ENCODE peak calls at places on chromosome 10, in four cellular contexts. H is H1, M is tibial artery, G is neural progenitor cell. Y is an unnamed sample.

GRCh38 chr10:97726636-97727178 is 10.2 kb upstream of the ZFYVE27 start:
- DNase-seq in M (no peak), G (peak), H (no peak), Y (no peak)

GRCh38 chr10:26441491-26442214 is 3.5 kb downstream of the APBB1IP start:
- DNase-seq in M (no peak), G (no peak), H (no peak), Y (no peak)

GRCh38 chr10:34319197-34319846 is 495.8 kb downstream of the PARD3 start:
- DNase-seq in G (no peak), M (no peak), H (no peak), Y (no peak)

GRCh38 chr10:132837905-132838304 is 52.0 kb upstream of the NKX6-2 start:
- DNase-seq in G (no peak), H (no peak), M (no peak), Y (no peak)

GRCh38 chr10:22623624-22624263 is 90.6 kb downstream of the PIP4K2A start:
- DNase-seq in G (no peak), H (no peak), M (no peak), Y (no peak)

GRCh38 chr10:25972631-25973030 is 38.6 kb downstream of the MYO3A start:
- DNase-seq in M (no peak), G (no peak), H (no peak), Y (no peak)

GRCh38 chr10:77279207-77279606 is 358.4 kb downstream of the KCNMA1 start:
- DNase-seq in H (no peak), G (no peak), M (no peak), Y (no peak)

GRCh38 chr10:100037758-100038315 is 28.1 kb upstream of the DNMBP start:
- DNase-seq in H (no peak), M (no peak), G (no peak), Y (no peak)

GRCh38 chr10:87987206-87987605 is 123.8 kb downstream of the PTEN start:
- DNase-seq in G (no peak), M (no peak), H (no peak), Y (no peak)

GRCh38 chr10:51960494-51960895 is 261.1 kb upstream of the CSTF2T start:
- DNase-seq in M (no peak), G (peak), H (no peak), Y (peak)

GRCh38 chr10:25036381-25036780 is 20.0 kb downstream of the THNSL1 start:
- DNase-seq in M (no peak), G (no peak), H (no peak), Y (no peak)

GRCh38 chr10:79434223-79434687 is 11.2 kb downstream of the ZCCHC24 start:
- DNase-seq in M (no peak), G (no peak), H (no peak), Y (no peak)

GRCh38 chr10:43265799-43266721 is 805 bp downstream of the RASGEF1A start:
- DNase-seq in M (no peak), G (peak), H (no peak), Y (no peak)

GRCh38 chr10:133311570-133311969 is 2.9 kb downstream of the ZNF511 start:
- DNase-seq in M (no peak), H (no peak), G (no peak), Y (no peak)

GRCh38 chr10:58152698-58153263 is 114.9 kb downstream of the IPMK start:
- DNase-seq in H (peak), G (peak), M (no peak), Y (peak)

GRCh38 chr10:14552010-14552409 is 221.3 kb upstream of the FRMD4A start:
- DNase-seq in H (no peak), G (no peak), M (no peak), Y (no peak)

GRCh38 chr10:131141645-131142445 is 169.7 kb downstream of the TCERG1L start:
- DNase-seq in G (no peak), H (no peak), M (no peak), Y (no peak)

GRCh38 chr10:100748251-100749058 is 3.1 kb downstream of the PAX2 start:
- DNase-seq in H (no peak), G (peak), M (no peak), Y (no peak)

GRCh38 chr10:22805304-22805703 is 90.9 kb upstream of the PIP4K2A start:
- DNase-seq in M (peak), H (no peak), G (no peak), Y (no peak)

GRCh38 chr10:27558612-27559020 is 54.5 kb downstream of the RAB18 start:
- DNase-seq in M (no peak), G (peak), H (peak), Y (peak)

GRCh38 chr10:30227481-30227880 is 121.6 kb downstream of the MTPAP start:
- DNase-seq in G (no peak), H (no peak), M (no peak), Y (no peak)

GRCh38 chr10:6399241-6399701 is 180.8 kb downstream of the PRKCQ start:
- DNase-seq in M (peak), G (no peak), H (no peak), Y (no peak)

GRCh38 chr10:16853809-16854208 is 36.6 kb upstream of the RSU1 start:
- DNase-seq in G (no peak), H (no peak), M (no peak), Y (no peak)

GRCh38 chr10:110350812-110351211 is 46.1 kb upstream of the SMNDC1 start:
- DNase-seq in M (no peak), G (no peak), H (no peak), Y (no peak)

GRCh38 chr10:114749545-114749944 is 72.0 kb upstream of the FHIP2A start:
- DNase-seq in H (no peak), M (no peak), G (no peak), Y (no peak)

GRCh38 chr10:116620423-116621400 is at the start of gene PNLIPRP2:
- DNase-seq in M (no peak), H (no peak), G (no peak), Y (no peak)

GRCh38 chr10:99730026-99730425 is 1.9 kb downstream of the COX15 start:
- DNase-seq in G (no peak), H (no peak), M (no peak), Y (no peak)

GRCh38 chr10:100811752-100812750 is 66.7 kb downstream of the PAX2 start:
- DNase-seq in G (no peak), H (no peak), M (no peak), Y (no peak)

GRCh38 chr10:43078986-43079273 is 2.1 kb downstream of the RET start:
- DNase-seq in G (peak), H (peak), M (no peak), Y (no peak)

GRCh38 chr10:59361659-59362183 is 628 bp downstream of the FAM13C start:
- DNase-seq in H (no peak), G (no peak), M (no peak), Y (no peak)

GRCh38 chr10:59360605-59361515 is 1.5 kb downstream of the FAM13C start:
- DNase-seq in G (peak), M (no peak), H (no peak), Y (no peak)

GRCh38 chr10:59354434-59354833 is 7.9 kb downstream of the FAM13C start:
- DNase-seq in M (no peak), H (no peak), G (no peak), Y (no peak)

GRCh38 chr10:59362184-59362966 is at the start of gene FAM13C:
- DNase-seq in G (peak), M (peak), H (peak), Y (peak)

GRCh38 chr10:59358576-59358975 is 3.8 kb downstream of the FAM13C start:
- DNase-seq in G (no peak), M (no peak), H (no peak), Y (no peak)
- H3K27ac ChIP-seq in G (no peak), M (no peak), H (no peak), Y (no peak)

GRCh38 chr10:664248-664647 is 25.2 kb downstream of the DIP2C start:
- DNase-seq in G (no peak), M (no peak), H (no peak), Y (no peak)
- H3K27ac ChIP-seq in G (no peak), M (no peak), H (no peak), Y (no peak)

DNA sequence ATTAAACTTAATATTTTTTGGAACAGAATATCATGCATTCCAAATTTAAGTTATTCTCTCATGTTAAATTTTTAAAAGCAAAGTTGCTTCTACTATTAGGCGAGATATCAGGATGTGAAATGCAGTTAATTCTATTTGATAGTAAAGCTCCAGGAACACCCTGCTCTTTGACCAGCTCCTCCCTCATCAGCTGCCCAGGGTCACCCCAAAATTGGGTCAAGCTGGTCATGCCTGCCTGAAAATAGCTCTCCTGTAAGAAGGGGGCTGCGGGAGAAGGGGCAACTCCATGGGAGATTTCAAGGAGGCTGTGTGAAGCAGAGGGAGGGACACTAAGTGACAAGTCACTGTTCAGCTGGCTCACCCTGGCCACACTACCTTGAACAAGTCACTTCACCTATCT is 5.9 kb downstream of the PPP1R3C start:
- DNase-seq in H (no peak), G (no peak), M (no peak), Y (no peak)
- H3K27ac ChIP-seq in H (no peak), G (no peak), M (peak), Y (no peak)

GRCh38 chr10:61397175-61397986 is 55.8 kb downstream of the TMEM26 start:
- DNase-seq in G (no peak), M (no peak), H (no peak), Y (no peak)
- H3K27ac ChIP-seq in G (no peak), M (no peak), H (no peak), Y (no peak)

DNA sequence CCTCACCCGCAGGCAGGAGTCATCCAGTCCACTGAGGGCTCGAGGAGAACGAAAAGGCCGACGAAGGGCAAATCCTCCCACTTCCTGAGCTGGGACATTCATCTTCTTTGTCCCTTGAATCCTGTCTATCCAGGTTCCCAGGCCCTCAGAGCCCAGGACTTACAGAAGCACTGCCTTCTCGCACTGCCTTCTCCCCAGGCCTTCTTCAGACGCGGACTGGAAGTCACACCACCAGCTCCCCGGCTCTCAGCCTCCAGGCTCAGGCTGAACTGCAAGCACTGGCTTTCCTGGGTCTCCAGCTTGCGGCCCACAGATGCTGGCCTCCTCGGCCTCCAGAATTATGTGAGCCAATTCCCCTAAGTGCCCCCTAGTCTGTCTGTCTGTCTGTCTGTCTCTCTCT is 6.4 kb upstream of the MMP21 start:
- DNase-seq in H (no peak), M (no peak), G (no peak), Y (no peak)
- H3K27ac ChIP-seq in H (no peak), M (no peak), G (no peak), Y (no peak)

DNA sequence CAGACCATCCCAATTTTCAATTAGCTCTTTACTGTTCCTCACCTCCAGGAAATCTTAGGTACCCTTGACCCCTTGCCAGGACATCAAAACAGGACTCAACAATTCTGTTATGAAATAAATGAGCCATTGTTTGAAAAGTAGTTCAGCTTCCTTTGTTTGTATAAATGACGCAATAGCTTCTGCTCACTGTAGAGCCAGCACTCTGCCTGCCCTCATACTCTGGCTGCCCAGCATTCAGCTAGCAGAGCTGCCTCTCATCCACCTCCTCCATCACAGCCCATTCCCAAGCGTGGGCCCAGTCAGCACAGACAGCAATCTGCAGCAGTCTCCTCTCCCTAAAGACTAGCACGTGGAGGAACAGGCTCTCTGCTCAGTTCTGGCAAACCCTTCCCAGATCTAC is 478.6 kb downstream of the GRID1 start:
- DNase-seq in M (no peak), G (no peak), H (no peak), Y (no peak)
- H3K27ac ChIP-seq in M (no peak), G (no peak), H (no peak), Y (no peak)

DNA sequence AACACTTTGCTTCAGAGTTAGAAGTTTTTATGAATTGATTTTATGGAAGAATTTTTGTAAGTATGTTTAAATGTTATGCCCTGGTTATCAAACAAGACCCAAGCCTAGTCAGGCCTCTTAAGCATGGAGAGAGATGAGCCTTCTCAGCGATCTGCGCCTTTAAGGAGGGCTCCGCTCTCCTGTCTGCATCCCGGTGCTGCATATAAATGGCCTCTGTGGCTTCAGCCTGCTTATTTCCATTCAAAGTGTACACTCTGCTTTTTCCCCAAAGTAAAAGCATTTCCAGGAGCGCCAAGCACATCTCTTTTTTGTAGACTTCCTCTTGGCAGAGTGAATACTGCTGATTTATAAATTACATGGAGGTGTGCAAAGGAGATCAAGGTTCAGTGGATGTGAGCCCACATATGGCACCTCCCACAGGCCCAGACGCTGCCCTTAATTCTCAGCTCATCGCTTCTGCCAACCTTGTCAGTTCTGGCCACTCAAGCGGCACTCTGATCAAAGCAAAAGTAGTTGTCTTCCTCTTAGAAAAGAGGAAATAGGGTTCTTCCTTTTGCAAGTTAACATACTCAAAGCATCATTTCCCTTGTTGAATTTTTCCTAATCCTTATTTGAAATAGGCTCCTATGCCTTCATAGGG is 70.0 kb upstream of the SFMBT2 start:
- DNase-seq in H (no peak), M (no peak), G (no peak), Y (no peak)
- H3K27ac ChIP-seq in H (no peak), M (no peak), G (no peak), Y (no peak)

GRCh38 chr10:62054408-62054807 is 152.9 kb downstream of the ARID5B start:
- DNase-seq in M (no peak), H (no peak), G (no peak), Y (no peak)
- H3K27ac ChIP-seq in M (peak), H (no peak), G (no peak), Y (no peak)

DNA sequence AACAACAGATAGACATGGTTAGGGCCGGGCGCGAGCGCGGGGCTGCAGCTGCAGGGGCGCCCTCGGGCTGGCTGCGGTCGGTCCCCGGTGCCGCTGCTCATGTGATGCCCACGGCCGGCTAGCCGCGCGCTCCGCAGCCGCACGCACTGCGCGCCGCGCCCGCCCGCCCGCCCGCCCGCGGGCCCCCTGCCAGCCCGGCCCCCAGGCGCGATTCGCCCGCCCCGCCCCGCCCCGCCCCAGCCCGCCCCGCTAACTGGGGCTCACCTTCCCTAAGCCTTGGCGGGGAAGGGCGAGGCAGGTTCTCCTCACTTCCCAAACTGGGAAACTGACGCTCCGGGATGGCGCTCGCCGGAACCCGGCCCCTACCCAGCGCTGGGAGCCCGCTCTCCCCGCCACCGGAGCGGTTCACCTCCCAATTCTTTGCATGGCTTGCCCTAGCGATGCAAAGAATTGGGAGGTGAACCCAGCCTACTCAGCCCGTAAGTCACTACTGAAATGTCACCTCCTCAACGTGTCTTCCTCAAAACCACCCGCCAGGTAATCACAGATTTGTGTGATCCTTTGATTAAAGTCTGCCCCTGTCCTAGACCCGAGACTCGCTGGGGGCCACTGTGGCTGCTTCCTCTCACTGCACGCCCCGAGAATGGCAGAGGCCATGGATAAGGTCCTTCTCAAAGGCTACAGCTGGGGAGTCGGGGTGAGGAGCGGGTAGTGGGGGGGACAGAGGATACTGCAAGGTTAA is 162.1 kb downstream of the SH3PXD2A start:
- DNase-seq in H (no peak), M (no peak), G (peak), Y (no peak)
- H3K27ac ChIP-seq in H (no peak), M (peak), G (no peak), Y (no peak)

DNA sequence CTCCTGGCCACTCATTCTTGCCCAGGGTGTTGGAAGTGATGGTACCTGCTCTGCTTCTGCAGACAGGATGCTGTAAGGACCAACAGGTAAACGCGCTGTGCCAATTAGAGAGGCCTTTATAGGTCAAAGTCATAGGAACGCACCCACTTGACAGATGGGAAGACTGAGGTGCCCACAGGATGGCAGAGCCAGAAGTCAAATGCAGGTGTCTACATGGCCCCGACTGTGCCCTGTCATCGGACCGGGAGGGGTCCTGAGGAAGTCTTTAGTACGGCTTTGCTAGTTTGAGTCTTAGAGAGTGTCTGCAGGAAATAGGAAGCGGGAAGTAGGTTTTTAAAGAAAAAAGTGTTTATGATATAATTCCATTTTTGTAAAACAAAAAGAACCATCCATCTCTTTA is 57.3 kb downstream of the HK1 start:
- DNase-seq in M (no peak), G (no peak), H (no peak), Y (no peak)
- H3K27ac ChIP-seq in M (peak), G (no peak), H (peak), Y (no peak)